ENCODE peak calls at places on chromosomes 3 and 15, in nine cellular contexts. H is stimulated activated CD8-positive, alpha-beta memory T cell treated with anti-CD3 and anti-CD28 coated beads, Interleukin-4, amount 100 ng/mL, for 1 hour; Z is psoas muscle; F is suprapubic skin; K is T-helper 2 cell; T is naive thymus-derived CD8-positive, alpha-beta T cell; S is stimulated activated CD4-positive, alpha-beta T cell treated with anti-CD3 and anti-CD28 coated beads, Interleukin-12 subunit alpha, Interleukin-12 subunit beta, amount 100 ng/mL, for 24 hours; B is substantia nigra; J is OCI-LY7. R is an unnamed sample.

GRCh38 chr15:69074843-69075224 is 60.3 kb downstream of the NOX5 start:
- DNase-seq in H (no peak), F (no peak), T (no peak), J (no peak), Z (no peak), B (no peak), K (no peak), S (no peak), R (no peak)

GRCh38 chr15:99421172-99421656 is 144.6 kb upstream of the MEF2A start:
- DNase-seq in S (no peak), J (no peak), Z (no peak), B (no peak), T (no peak), K (no peak), F (peak; percentile 64), H (no peak), R (no peak)

GRCh38 chr3:152428577-152428976 is 159.8 kb downstream of the MBNL1 start:
- DNase-seq in S (no peak), H (no peak), T (no peak), Z (no peak), J (no peak), B (no peak), F (no peak), K (no peak), R (no peak)

GRCh38 chr15:41801850-41802455 is 25.9 kb upstream of the JMJD7 start:
- DNase-seq in T (no peak), J (peak; percentile 81), F (no peak), K (no peak), B (no peak), H (no peak), Z (no peak), S (no peak), R (no peak)

GRCh38 chr3:185537369-185537970 is 14.9 kb downstream of the LIPH start:
- DNase-seq in J (peak; percentile 48), T (no peak), H (no peak), S (peak; percentile 24), F (no peak), B (no peak), Z (peak; percentile 42), K (no peak), R (peak; percentile 92)

GRCh38 chr15:67832965-67833503 is 6.8 kb downstream of the RNU6-1 start:
- DNase-seq in F (no peak), Z (no peak), J (no peak), B (no peak), K (no peak), T (no peak), S (no peak), H (no peak), R (no peak)

GRCh38 chr3:180382781-180383180 is 219.2 kb upstream of the TTC14 start:
- DNase-seq in K (no peak), T (no peak), H (no peak), Z (no peak), S (no peak), B (no peak), J (no peak), F (no peak), R (no peak)

GRCh38 chr3:46334911-46335478 is 18.9 kb upstream of the CCR2 start:
- DNase-seq in B (no peak), J (no peak), T (no peak), S (no peak), K (no peak), F (no peak), H (no peak), Z (no peak), R (no peak)

GRCh38 chr3:38003371-38003816 is 12.8 kb downstream of the VILL start:
- DNase-seq in F (peak; percentile 91), H (no peak), T (peak; percentile 47), K (peak; percentile 36), S (peak; percentile 52), B (peak; percentile 45), Z (peak; percentile 63), J (peak; percentile 54), R (peak; percentile 72)

GRCh38 chr3:135844381-135844780 is 121.1 kb upstream of the PPP2R3A start:
- DNase-seq in H (no peak), K (no peak), B (no peak), T (no peak), S (no peak), J (no peak), Z (no peak), F (no peak), R (no peak)

GRCh38 chr3:67941433-67942030 is 287.1 kb upstream of the SUCLG2 start:
- DNase-seq in H (no peak), K (no peak), B (no peak), F (no peak), T (no peak), S (no peak), Z (no peak), J (no peak), R (no peak)

GRCh38 chr15:49621327-49622210 is 721 bp downstream of the DTWD1 start:
- DNase-seq in F (no peak), Z (no peak), S (no peak), B (no peak), K (no peak), T (no peak), J (peak; percentile 12), H (no peak), R (peak; percentile 67)

GRCh38 chr3:52220380-52221026 is 4.9 kb downstream of the TLR9 start:
- DNase-seq in S (peak; percentile 92), F (peak; percentile 91), H (peak; percentile 84), K (peak; percentile 79), T (peak; percentile 87), J (peak; percentile 85), Z (peak; percentile 86), B (peak; percentile 67), R (peak; percentile 95)

GRCh38 chr15:78398076-78398825 is 39.8 kb upstream of the IREB2 start:
- DNase-seq in T (no peak), Z (no peak), S (no peak), K (no peak), J (no peak), H (no peak), F (no peak), B (no peak), R (no peak)

GRCh38 chr3:157134620-157135191 is 25.2 kb downstream of the CCNL1 start:
- DNase-seq in K (no peak), B (no peak), F (no peak), S (no peak), T (no peak), H (no peak), Z (no peak), J (no peak), R (no peak)

GRCh38 chr15:98160236-98160635 is 199.7 kb downstream of the ARRDC4 start:
- DNase-seq in S (peak; percentile 16), Z (no peak), H (no peak), B (no peak), F (no peak), J (peak; percentile 74), T (no peak), K (no peak), R (peak; percentile 59)

GRCh38 chr15:79431636-79432344 is at the start of gene MINAR1:
- DNase-seq in Z (peak; percentile 41), J (no peak), B (no peak), T (no peak), S (peak; percentile 8), F (no peak), K (no peak), H (no peak), R (no peak)